ENCODE peak calls at places on chromosomes 4 and X, in eight cellular contexts. Q is GM23248, W is mucosa of descending colon, O is uterus, Y is IMR-90, Z is MG63, C is SK-N-MC, A is upper lobe of right lung. D is an unnamed sample. For H3K9me3, the result is how much of the 10 kb centered on the place peaks cover.

GRCh38 chrX:13220916-13221315 is 98.9 kb downstream of the ATXN3L start:
- DNase-seq in Z (peak), Y (peak), O (no peak), C (no peak), A (no peak), W (no peak), Q (peak), D (peak)

GRCh38 chrX:106168107-106168506 is at the start of gene PWWP3B:
- DNase-seq in O (peak), Y (no peak), Q (peak), Z (no peak), A (peak), C (no peak), W (peak), D (peak)

GRCh38 chr4:153725811-153726154 is 34.0 kb downstream of the RNF175 start:
- DNase-seq in Y (no peak), C (no peak), W (no peak), A (no peak), O (no peak), Q (no peak), Z (no peak), D (no peak)

GRCh38 chr4:8157944-8158709 is 486 bp downstream of the ABLIM2 start:
- DNase-seq in O (no peak), C (no peak), W (no peak), Z (no peak), A (no peak), Q (peak), Y (no peak), D (no peak)

GRCh38 chr4:185512516-185512915 is 22.8 kb downstream of the PDLIM3 start:
- DNase-seq in O (no peak), Q (peak), C (no peak), Z (peak), A (no peak), W (no peak), Y (peak), D (no peak)

GRCh38 chr4:184322328-184323025 is 104.8 kb upstream of the ENPP6 start:
- DNase-seq in Z (no peak), O (no peak), Q (no peak), A (no peak), W (no peak), C (no peak), Y (no peak), D (no peak)

GRCh38 chr4:123055943-123056342 is 133.5 kb upstream of the NUDT6 start:
- DNase-seq in A (no peak), Y (peak), W (no peak), Z (no peak), O (no peak), C (no peak), Q (peak), D (no peak)

GRCh38 chr4:8197521-8197920 is 1.6 kb upstream of the SH3TC1 start:
- DNase-seq in O (no peak), Y (no peak), W (peak), C (no peak), Z (no peak), A (no peak), Q (no peak), D (no peak)

GRCh38 chr4:121991968-121992367 is 40.1 kb upstream of the TRPC3 start:
- DNase-seq in A (no peak), Q (no peak), Z (no peak), Y (no peak), W (no peak), C (no peak), O (no peak), D (no peak)

GRCh38 chr4:173482330-173482931 is 47.6 kb downstream of the HAND2 start:
- DNase-seq in Y (no peak), Q (no peak), Z (no peak), W (no peak), O (no peak), A (no peak), C (no peak), D (no peak)
- H3K9me3 ChIP-seq in Y (under half), Q (under half), Z (under half), W (under half), O (under half), A (under half), C (under half), D (under half)

GRCh38 chr4:49000806-49001205 is 14.7 kb downstream of the CWH43 start:
- DNase-seq in Z (no peak), A (no peak), C (no peak), W (no peak), Y (no peak), Q (no peak), O (no peak), D (no peak)
- H3K9me3 ChIP-seq in Z (under half), A (under half), C (under half), W (under half), Y (under half), Q (under half), O (under half), D (under half)

GRCh38 chr4:3377557-3377956 is 64.2 kb upstream of the HGFAC start:
- DNase-seq in Z (no peak), A (no peak), W (no peak), C (no peak), Q (no peak), O (no peak), Y (no peak), D (no peak)
- H3K9me3 ChIP-seq in Z (under half), A (under half), W (under half), C (under half), Q (under half), O (under half), Y (under half), D (under half)

GRCh38 chr4:163738521-163738920 is 244.0 kb downstream of the TMA16 start:
- DNase-seq in Q (no peak), Z (no peak), O (no peak), Y (no peak), A (no peak), C (no peak), W (no peak), D (no peak)
- H3K9me3 ChIP-seq in Q (under half), Z (under half), O (under half), Y (under half), A (under half), C (under half), W (under half), D (under half)

GRCh38 chr4:74541611-74542177 is 96.8 kb downstream of the AREG start:
- DNase-seq in W (peak), Q (no peak), Z (no peak), C (no peak), A (no peak), O (no peak), Y (no peak), D (no peak)

GRCh38 chr4:74543247-74543670 is 98.3 kb downstream of the AREG start:
- DNase-seq in W (no peak), Z (no peak), A (no peak), O (no peak), C (no peak), Q (peak), Y (no peak), D (no peak)

GRCh38 chr4:74539043-74539790 is 94.3 kb downstream of the AREG start:
- DNase-seq in Q (peak), Z (no peak), O (no peak), W (no peak), A (no peak), Y (no peak), C (no peak), D (no peak)

GRCh38 chr4:74537459-74537858 is 92.5 kb downstream of the AREG start:
- DNase-seq in O (no peak), Y (no peak), Q (peak), Z (no peak), C (no peak), A (no peak), W (no peak), D (no peak)

GRCh38 chr4:74540193-74540592 is 95.3 kb downstream of the AREG start:
- DNase-seq in Y (peak), C (no peak), Z (peak), O (no peak), W (no peak), Q (peak), A (no peak), D (no peak)
- H3K9me3 ChIP-seq in Y (under half), C (under half), Z (under half), O (under half), W (under half), Q (under half), A (under half), D (under half)

GRCh38 chr4:19372365-19372764 is 879.3 kb upstream of the SLIT2 start:
- DNase-seq in A (no peak), O (no peak), Y (no peak), Z (peak), Q (no peak), C (no peak), W (no peak), D (no peak)
- H3K9me3 ChIP-seq in A (under half), O (under half), Y (under half), Z (under half), Q (under half), C (under half), W (under half), D (under half)

D was measured in SJCRH30.